ENCODE peak calls at places on chromosome 11, in seven cellular contexts. E is T-helper 2 cell; B is hepatic stellate cell; O is AG10803; F is activated CD4-positive, alpha-beta memory T cell treated with anti-CD3 and anti-CD28 coated beads for 36 hours; L is activated CD4-positive, alpha-beta T cell treated with anti-CD3 and anti-CD28 coated beads for 48 hours; Q is activated naive CD8-positive, alpha-beta T cell treated with anti-CD3 and anti-CD28 coated beads for 36 hours. U is an unnamed sample.

GRCh38 chr11:78806214-78807004 is 231.7 kb upstream of the NARS2 start:
- DNase-seq in F (no peak), O (peak), Q (no peak), L (no peak), E (no peak), B (no peak), U (peak)

GRCh38 chr11:97398246-97398645 is 1008.4 kb downstream of the JRKL start:
- DNase-seq in O (no peak), F (no peak), Q (no peak), B (no peak), L (no peak), E (no peak), U (no peak)

GRCh38 chr11:46295312-46295995 is 18.0 kb downstream of the CREB3L1 start:
- DNase-seq in O (peak), Q (peak), E (peak), L (peak), F (peak), B (peak), U (peak)

GRCh38 chr11:62705401-62705800 is 1.8 kb downstream of the BSCL2 start:
- DNase-seq in E (no peak), Q (no peak), F (no peak), L (no peak), B (no peak), O (no peak), U (peak)

GRCh38 chr11:126817096-126817495 is 183.5 kb downstream of the KIRREL3 start:
- DNase-seq in F (no peak), B (peak), O (peak), L (no peak), E (no peak), Q (no peak), U (no peak)

GRCh38 chr11:74783241-74783871 is 34.7 kb downstream of the RNF169 start:
- DNase-seq in O (peak), Q (peak), F (peak), B (peak), E (no peak), L (no peak), U (peak)

GRCh38 chr11:82796970-82797594 is 63.4 kb upstream of the FAM181B start:
- DNase-seq in E (no peak), F (no peak), O (no peak), Q (no peak), B (no peak), L (no peak), U (no peak)

GRCh38 chr11:35662061-35662648 is 420 bp upstream of the TRIM44 start:
- DNase-seq in B (no peak), F (peak), E (no peak), O (no peak), L (no peak), Q (peak), U (peak)

GRCh38 chr11:114307524-114308203 is 11.5 kb downstream of the NNMT start:
- DNase-seq in L (no peak), O (peak), B (peak), F (no peak), E (no peak), Q (no peak), U (peak)

GRCh38 chr11:58674609-58675008 is 52.1 kb downstream of the CNTF start:
- DNase-seq in F (no peak), E (no peak), L (no peak), O (no peak), Q (no peak), B (no peak), U (peak)

GRCh38 chr11:18397921-18398320 is 3.6 kb downstream of the LDHA start:
- DNase-seq in Q (no peak), O (no peak), E (no peak), B (no peak), F (no peak), L (no peak), U (no peak)

GRCh38 chr11:14075118-14075601 is 112.6 kb downstream of the SPON1 start:
- DNase-seq in B (no peak), O (peak), Q (peak), E (peak), F (peak), L (peak), U (no peak)

GRCh38 chr11:35248558-35249323 is 109.8 kb downstream of the CD44 start:
- DNase-seq in F (no peak), O (no peak), E (no peak), B (no peak), Q (no peak), L (no peak), U (no peak)

GRCh38 chr11:43943357-43943930 is 1.0 kb downstream of the C11orf96 start:
- DNase-seq in E (no peak), L (no peak), Q (no peak), F (no peak), O (no peak), B (no peak), U (peak)

GRCh38 chr11:105245781-105246315 is 106.3 kb upstream of the CARD18 start:
- DNase-seq in F (no peak), Q (no peak), O (no peak), E (no peak), L (no peak), B (no peak), U (no peak)

GRCh38 chr11:119093951-119094815 is 7.5 kb downstream of the DPAGT1 start:
- DNase-seq in F (peak), L (peak), Q (peak), B (peak), E (peak), O (peak), U (peak)

GRCh38 chr11:45379162-45379863 is 93.2 kb upstream of the SYT13 start:
- DNase-seq in F (no peak), L (no peak), B (no peak), E (no peak), O (no peak), Q (no peak), U (no peak)

GRCh38 chr11:88179141-88179540 is 3.9 kb upstream of the RAB38 start:
- DNase-seq in Q (peak), E (no peak), F (peak), L (peak), B (no peak), O (peak), U (no peak)